ENCODE peak calls at places on chromosomes 7 and 10, in four cellular contexts. One of them, this sample, is unnamed.

GRCh38 chr7:116368960-116369359 is 130.6 kb upstream of the CAV2 start:
- DNase-seq in A549: no peak
- DNase-seq in sigmoid colon: no peak
- DNase-seq in transverse colon: no peak
- DNase-seq in this sample: no peak

GRCh38 chr10:130611239-130611638 is 475.0 kb downstream of the GLRX3 start:
- DNase-seq in A549: no peak
- DNase-seq in sigmoid colon: no peak
- DNase-seq in transverse colon: no peak
- DNase-seq in this sample: no peak

GRCh38 chr7:134462337-134462925 is 3.5 kb upstream of the AKR1B1 start:
- DNase-seq in A549: peak
- DNase-seq in sigmoid colon: no peak
- DNase-seq in transverse colon: no peak
- DNase-seq in this sample: no peak

GRCh38 chr7:50359995-50360925 is 55.7 kb downstream of the IKZF1 start:
- DNase-seq in A549: no peak
- DNase-seq in sigmoid colon: peak
- DNase-seq in transverse colon: peak
- DNase-seq in this sample: no peak

GRCh38 chr7:102320601-102321350 is 34.1 kb downstream of the SH2B2 start:
- DNase-seq in A549: no peak
- DNase-seq in sigmoid colon: no peak
- DNase-seq in transverse colon: no peak
- DNase-seq in this sample: peak

GRCh38 chr10:970311-971149 is 17.7 kb upstream of the GTPBP4 start:
- DNase-seq in A549: no peak
- DNase-seq in sigmoid colon: no peak
- DNase-seq in transverse colon: no peak
- DNase-seq in this sample: no peak

GRCh38 chr7:95605275-95605674 is 9.0 kb upstream of the PDK4 start:
- DNase-seq in A549: no peak
- DNase-seq in sigmoid colon: peak
- DNase-seq in transverse colon: no peak
- DNase-seq in this sample: no peak

GRCh38 chr7:81211617-81212016 is 292.8 kb upstream of the SEMA3C start:
- DNase-seq in A549: no peak
- DNase-seq in sigmoid colon: no peak
- DNase-seq in transverse colon: no peak
- DNase-seq in this sample: no peak

GRCh38 chr7:82419200-82419599 is 24.4 kb downstream of the CACNA2D1 start:
- DNase-seq in A549: no peak
- DNase-seq in sigmoid colon: no peak
- DNase-seq in transverse colon: no peak
- DNase-seq in this sample: no peak

GRCh38 chr10:32190890-32191491 is 134.8 kb upstream of the KIF5B start:
- DNase-seq in A549: no peak
- DNase-seq in sigmoid colon: no peak
- DNase-seq in transverse colon: no peak
- DNase-seq in this sample: no peak

GRCh38 chr7:156307193-156307592 is 333.4 kb upstream of the RNF32 start:
- DNase-seq in A549: no peak
- DNase-seq in sigmoid colon: no peak
- DNase-seq in transverse colon: no peak
- DNase-seq in this sample: no peak

GRCh38 chr10:127293640-127294039 is 97.2 kb upstream of the INSYN2A start:
- DNase-seq in A549: no peak
- DNase-seq in sigmoid colon: no peak
- DNase-seq in transverse colon: no peak
- DNase-seq in this sample: no peak

GRCh38 chr10:104253106-104253505 is 1.6 kb upstream of the GSTO1 start:
- DNase-seq in A549: no peak
- DNase-seq in sigmoid colon: no peak
- DNase-seq in transverse colon: no peak
- DNase-seq in this sample: no peak

GRCh38 chr10:20686236-20686635 is 210.9 kb downstream of the NEBL start:
- DNase-seq in A549: no peak
- DNase-seq in sigmoid colon: no peak
- DNase-seq in transverse colon: no peak
- DNase-seq in this sample: no peak

GRCh38 chr10:61284222-61284890 is 168.8 kb downstream of the TMEM26 start:
- DNase-seq in A549: peak
- DNase-seq in sigmoid colon: no peak
- DNase-seq in transverse colon: no peak
- DNase-seq in this sample: no peak

GRCh38 chr10:66982792-66983481 is 57.1 kb downstream of the LRRTM3 start:
- DNase-seq in A549: no peak
- DNase-seq in sigmoid colon: no peak
- DNase-seq in transverse colon: no peak
- DNase-seq in this sample: no peak

GRCh38 chr7:25840209-25840792 is 311.7 kb upstream of the NFE2L3 start:
- DNase-seq in A549: no peak
- DNase-seq in sigmoid colon: no peak
- DNase-seq in transverse colon: no peak
- DNase-seq in this sample: no peak

GRCh38 chr7:44065431-44066110 is at the start of gene PGAM2:
- DNase-seq in A549: no peak
- DNase-seq in sigmoid colon: peak
- DNase-seq in transverse colon: peak
- DNase-seq in this sample: peak

GRCh38 chr10:58818889-58819288 is 306.2 kb downstream of the BICC1 start:
- DNase-seq in A549: no peak
- DNase-seq in sigmoid colon: no peak
- DNase-seq in transverse colon: no peak
- DNase-seq in this sample: no peak

GRCh38 chr7:74454948-74455804 is 1.5 kb downstream of the GTF2IRD1 start:
- DNase-seq in A549: no peak
- DNase-seq in sigmoid colon: no peak
- DNase-seq in transverse colon: peak
- DNase-seq in this sample: no peak

GRCh38 chr10:8283986-8284385 is 229.5 kb downstream of the GATA3 start:
- DNase-seq in A549: no peak
- DNase-seq in sigmoid colon: no peak
- DNase-seq in transverse colon: no peak
- DNase-seq in this sample: no peak

GRCh38 chr10:71805776-71806705 is 32.7 kb upstream of the VSIR start:
- DNase-seq in A549: no peak
- DNase-seq in sigmoid colon: no peak
- DNase-seq in transverse colon: peak
- DNase-seq in this sample: no peak

GRCh38 chr10:66627156-66627555 is 298.7 kb upstream of the LRRTM3 start:
- DNase-seq in A549: peak
- DNase-seq in sigmoid colon: no peak
- DNase-seq in transverse colon: no peak
- DNase-seq in this sample: no peak

GRCh38 chr10:103835121-103836045 is 20.0 kb downstream of the SH3PXD2A start:
- DNase-seq in A549: no peak
- DNase-seq in sigmoid colon: peak
- DNase-seq in transverse colon: peak
- DNase-seq in this sample: no peak

GRCh38 chr10:33571616-33572015 is 237.1 kb upstream of the NRP1 start:
- DNase-seq in A549: no peak
- DNase-seq in sigmoid colon: no peak
- DNase-seq in transverse colon: no peak
- DNase-seq in this sample: no peak

DNA sequence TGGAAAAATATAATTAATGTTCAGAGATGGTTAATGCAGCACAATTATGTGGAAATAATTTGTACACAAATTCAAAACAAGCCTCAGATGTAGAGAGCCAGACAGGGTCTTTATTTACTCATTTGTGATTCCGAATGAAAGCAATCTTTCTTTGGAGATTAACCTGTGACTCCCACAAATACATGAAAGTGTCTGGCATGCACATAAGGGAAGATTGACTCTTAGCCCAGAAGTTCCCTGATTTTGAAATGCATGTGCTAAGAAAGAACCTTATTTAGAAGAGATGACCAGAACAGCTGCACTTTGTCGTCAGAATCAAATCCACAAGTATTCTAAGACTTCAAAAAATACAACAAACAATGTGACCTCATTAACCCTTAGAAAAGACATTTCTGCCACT is 45.1 kb downstream of the RNLS start:
- DNase-seq in A549: no peak
- DNase-seq in sigmoid colon: no peak
- DNase-seq in transverse colon: no peak
- DNase-seq in this sample: no peak
- TF ChIP-seq EP300 in A549: no peak
- TF ChIP-seq EP300 in sigmoid colon: no peak
- TF ChIP-seq EP300 in transverse colon: no peak
- TF ChIP-seq EP300 in this sample: no peak

GRCh38 chr7:114574384-114574783 is 159.8 kb downstream of the FOXP2 start:
- DNase-seq in A549: no peak
- DNase-seq in sigmoid colon: no peak
- DNase-seq in transverse colon: no peak
- DNase-seq in this sample: no peak

GRCh38 chr7:114575098-114575497 is 160.5 kb downstream of the FOXP2 start:
- DNase-seq in A549: no peak
- DNase-seq in sigmoid colon: no peak
- DNase-seq in transverse colon: no peak
- DNase-seq in this sample: no peak

GRCh38 chr7:114567416-114567815 is 152.8 kb downstream of the FOXP2 start:
- DNase-seq in A549: no peak
- DNase-seq in sigmoid colon: no peak
- DNase-seq in transverse colon: no peak
- DNase-seq in this sample: no peak

GRCh38 chr7:114569160-114569559 is 154.5 kb downstream of the FOXP2 start:
- DNase-seq in A549: no peak
- DNase-seq in sigmoid colon: no peak
- DNase-seq in transverse colon: no peak
- DNase-seq in this sample: no peak
- H3K4me3 ChIP-seq in A549: no peak
- H3K4me3 ChIP-seq in sigmoid colon: no peak
- H3K4me3 ChIP-seq in transverse colon: no peak
- H3K4me3 ChIP-seq in this sample: no peak

GRCh38 chr10:95508730-95509129 is 52.4 kb downstream of the SORBS1 start:
- DNase-seq in A549: no peak
- DNase-seq in sigmoid colon: no peak
- DNase-seq in transverse colon: no peak
- DNase-seq in this sample: no peak
- H3K27ac ChIP-seq in A549: no peak
- H3K27ac ChIP-seq in sigmoid colon: peak
- H3K27ac ChIP-seq in transverse colon: peak
- H3K27ac ChIP-seq in this sample: peak

DNA sequence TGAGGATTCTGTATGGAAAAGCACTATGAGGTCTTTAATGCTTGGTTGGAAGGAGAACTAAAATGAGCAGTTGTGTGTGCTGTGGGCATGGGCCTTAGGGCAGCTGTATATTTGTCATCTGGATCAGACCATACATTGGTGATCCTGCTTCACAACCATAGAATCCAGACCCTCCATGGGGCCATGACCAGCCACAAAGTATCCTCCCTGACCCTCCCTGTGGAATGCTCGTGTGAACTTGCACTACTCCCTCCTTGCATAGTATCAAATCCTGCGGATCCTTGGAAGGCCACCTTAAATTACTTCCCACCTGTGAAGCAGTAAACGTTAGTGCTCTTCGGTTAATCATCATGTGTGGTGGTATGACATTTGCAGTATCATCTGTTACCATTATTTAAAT is 67.1 kb downstream of the BMPR1A start:
- DNase-seq in A549: no peak
- DNase-seq in sigmoid colon: no peak
- DNase-seq in transverse colon: no peak
- DNase-seq in this sample: no peak
- TF ChIP-seq EP300 in A549: no peak
- TF ChIP-seq EP300 in sigmoid colon: no peak
- TF ChIP-seq EP300 in transverse colon: no peak
- TF ChIP-seq EP300 in this sample: no peak

GRCh38 chr7:131546126-131546525 is 10.3 kb downstream of the PODXL start:
- DNase-seq in A549: no peak
- DNase-seq in sigmoid colon: peak
- DNase-seq in transverse colon: peak
- DNase-seq in this sample: no peak
- H3K4me3 ChIP-seq in A549: no peak
- H3K4me3 ChIP-seq in sigmoid colon: no peak
- H3K4me3 ChIP-seq in transverse colon: no peak
- H3K4me3 ChIP-seq in this sample: no peak